ENCODE peak calls at places on chromosomes 3 and 15, in nine cellular contexts. S is upper lobe of right lung, E is fibroblast of mammary gland, I is brain microvascular endothelial cell, K is tibial nerve, J is K562, A is LNCaP clone FGC, V is lower leg skin, X is fibroblast of the aortic adventitia. D is an unnamed sample.
A peak's percentile ranks its signal among the peaks of the same experiment; 100 is the strongest.

GRCh38 chr3:177665122-177665808 is 468.0 kb upstream of the TBL1XR1 start:
- DNase-seq in S (no peak), E (peak; percentile 25), I (no peak), K (no peak), J (no peak), A (no peak), V (no peak), X (peak; percentile 24), D (no peak)

GRCh38 chr15:85993116-85993515 is 86.6 kb upstream of the AGBL1 start:
- DNase-seq in S (no peak), E (no peak), I (no peak), K (no peak), J (no peak), A (no peak), V (no peak), X (no peak), D (no peak)

GRCh38 chr15:34582461-34583357 is 742 bp downstream of the GOLGA8B start:
- DNase-seq in S (peak; percentile 78), E (no peak), I (no peak), K (no peak), J (peak; percentile 56), A (no peak), V (peak; percentile 85), X (peak; percentile 12), D (no peak)

GRCh38 chr3:140117111-140117526 is 182.1 kb downstream of the CLSTN2 start:
- DNase-seq in S (no peak), E (no peak), I (no peak), K (no peak), J (no peak), A (no peak), V (no peak), X (no peak), D (no peak)

GRCh38 chr15:40291088-40291574 is 8.3 kb upstream of the ANKRD63 start:
- DNase-seq in S (peak; percentile 82), E (peak; percentile 56), I (peak; percentile 33), K (no peak), J (peak; percentile 77), A (no peak), V (no peak), X (peak; percentile 56), D (no peak)

GRCh38 chr3:46558184-46559029 is 7.7 kb downstream of the LRRC2 start:
- DNase-seq in S (peak; percentile 91), E (peak; percentile 90), I (peak; percentile 65), K (peak; percentile 52), J (peak; percentile 98), A (peak; percentile 88), V (peak; percentile 88), X (peak; percentile 95), D (no peak)

GRCh38 chr3:52798978-52799476 is 4.4 kb downstream of the ITIH3 start:
- DNase-seq in S (no peak), E (peak; percentile 12), I (no peak), K (no peak), J (peak; percentile 41), A (no peak), V (no peak), X (no peak), D (no peak)

GRCh38 chr3:128379768-128380167 is 86.9 kb downstream of the DNAJB8 start:
- DNase-seq in S (no peak), E (no peak), I (no peak), K (no peak), J (no peak), A (no peak), V (no peak), X (no peak), D (no peak)

GRCh38 chr3:65979152-65979551 is 59.6 kb downstream of the MAGI1 start:
- DNase-seq in S (no peak), E (peak; percentile 93), I (peak; percentile 79), K (no peak), J (no peak), A (no peak), V (no peak), X (peak; percentile 95), D (no peak)

GRCh38 chr3:32973982-32974381 is 22.5 kb downstream of the CCR4 start:
- DNase-seq in S (no peak), E (peak; percentile 8), I (peak; percentile 3), K (no peak), J (no peak), A (no peak), V (no peak), X (no peak), D (peak; percentile 12)

GRCh38 chr15:98949624-98950023 is 58.0 kb downstream of the PGPEP1L start:
- DNase-seq in S (no peak), E (no peak), I (no peak), K (no peak), J (no peak), A (no peak), V (no peak), X (no peak), D (no peak)

GRCh38 chr3:38563070-38563901 is 67.1 kb downstream of the EXOG start:
- DNase-seq in S (peak; percentile 38), E (no peak), I (no peak), K (no peak), J (no peak), A (no peak), V (peak; percentile 43), X (no peak), D (no peak)

GRCh38 chr3:141151439-141151838 is 80.2 kb upstream of the PXYLP1 start:
- DNase-seq in S (no peak), E (peak; percentile 12), I (no peak), K (no peak), J (no peak), A (no peak), V (no peak), X (peak; percentile 45), D (no peak)

GRCh38 chr3:193714523-193715137 is 121.6 kb downstream of the OPA1 start:
- DNase-seq in S (no peak), E (no peak), I (no peak), K (no peak), J (peak; percentile 14), A (no peak), V (no peak), X (no peak), D (no peak)

GRCh38 chr3:193720169-193720568 is 127.2 kb downstream of the OPA1 start:
- DNase-seq in S (no peak), E (no peak), I (no peak), K (no peak), J (no peak), A (no peak), V (no peak), X (no peak), D (no peak)

GRCh38 chr3:193719735-193720134 is 126.7 kb downstream of the OPA1 start:
- DNase-seq in S (no peak), E (no peak), I (no peak), K (no peak), J (no peak), A (no peak), V (no peak), X (no peak), D (no peak)

GRCh38 chr3:193712938-193713337 is 119.9 kb downstream of the OPA1 start:
- DNase-seq in S (no peak), E (no peak), I (no peak), K (no peak), J (no peak), A (no peak), V (no peak), X (no peak), D (no peak)

DNA sequence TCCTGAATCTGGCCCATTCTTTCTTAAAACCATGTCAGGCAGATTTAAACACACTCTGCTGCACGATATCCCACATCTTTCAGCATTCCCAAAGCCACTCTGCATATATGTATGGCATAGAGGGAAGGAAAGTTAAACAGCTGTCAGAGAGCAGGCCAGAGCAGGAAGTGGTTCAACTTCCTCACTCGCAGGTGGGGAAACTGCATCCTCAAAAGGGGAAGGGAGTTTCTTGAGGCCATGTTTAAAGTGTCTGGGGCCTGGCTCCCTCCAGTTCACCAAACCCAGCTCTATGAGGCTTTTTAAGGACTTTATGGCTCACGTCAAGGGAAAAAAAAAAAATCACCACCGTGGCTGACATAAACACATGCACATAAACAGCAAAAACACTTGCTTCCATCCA is 123.1 kb downstream of the OPA1 start:
- DNase-seq in S (no peak), E (no peak), I (no peak), K (no peak), J (no peak), A (no peak), V (no peak), X (no peak), D (no peak)
- H3K4me3 ChIP-seq in S (no peak overlapping the region), E (no peak overlapping the region), I (no peak overlapping the region), K (no peak overlapping the region), J (no peak overlapping the region), A (no peak overlapping the region), V (no peak overlapping the region), X (no peak overlapping the region), D (no peak overlapping the region)

DNA sequence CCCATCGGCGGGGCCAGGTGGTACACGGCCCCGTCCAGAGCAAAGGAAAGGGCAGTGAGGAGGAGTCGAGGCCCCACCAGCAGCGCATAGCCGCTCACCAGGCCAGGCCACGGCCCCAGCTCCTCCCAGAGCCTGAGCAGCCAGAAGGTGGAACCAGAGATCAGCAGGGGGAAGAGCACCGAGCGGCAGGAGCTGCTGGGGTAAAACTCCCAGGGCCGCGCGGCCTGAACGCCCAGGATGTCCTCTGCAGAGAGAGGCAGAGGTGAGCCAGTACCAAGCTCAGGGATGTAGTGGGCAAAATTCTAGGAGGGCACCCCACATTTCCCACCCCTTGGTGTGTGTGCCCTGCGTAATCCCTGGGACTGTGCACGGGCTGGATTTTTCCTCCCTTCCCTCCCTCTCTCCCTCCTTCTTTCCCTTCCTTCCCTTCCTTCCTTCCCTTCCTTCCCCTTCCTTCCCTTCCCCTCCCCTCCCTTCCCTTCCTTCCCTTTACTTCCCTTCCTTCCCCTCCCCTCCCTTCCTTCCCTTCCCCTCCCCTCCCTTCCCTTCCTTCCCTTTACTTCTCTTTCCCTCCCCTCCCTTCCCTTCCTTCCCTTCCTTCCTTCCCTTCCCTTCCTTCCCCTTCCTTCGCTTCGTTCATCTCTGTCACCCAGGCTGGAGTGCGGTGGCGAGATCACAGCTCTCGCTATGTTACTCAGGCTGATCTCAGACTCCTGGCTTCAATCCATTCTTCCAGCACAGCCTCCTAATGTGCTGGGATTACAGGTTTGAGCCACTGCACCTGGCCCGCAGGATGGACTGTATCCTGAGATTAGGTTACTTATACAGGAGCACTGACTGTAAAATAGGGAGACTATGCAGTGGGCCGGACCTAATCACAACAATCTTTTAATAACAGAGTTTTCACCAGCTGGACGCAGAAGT is 6.4 kb upstream of the NCBP2 start:
- DNase-seq in S (no peak), E (peak; percentile 16), I (no peak), K (no peak), J (peak; percentile 65), A (no peak), V (no peak), X (no peak), D (no peak)
- TF ChIP-seq CTCF in S (no peak), E (peak; percentile 1), I (peak; percentile 54), K (no peak), J (peak; percentile 66), A (no peak), V (no peak), X (peak; percentile 6), D (peak; percentile 18)

GRCh38 chr3:56764184-56764583 is 37.6 kb downstream of the ARHGEF3 start:
- DNase-seq in S (no peak), E (no peak), I (no peak), K (no peak), J (no peak), A (no peak), V (no peak), X (no peak), D (no peak)
- H3K4me3 ChIP-seq in S (no peak overlapping the region), E (no peak overlapping the region), I (no peak overlapping the region), K (no peak overlapping the region), J (no peak overlapping the region), A (no peak overlapping the region), V (no peak overlapping the region), X (no peak overlapping the region), D (no peak overlapping the region)

DNA sequence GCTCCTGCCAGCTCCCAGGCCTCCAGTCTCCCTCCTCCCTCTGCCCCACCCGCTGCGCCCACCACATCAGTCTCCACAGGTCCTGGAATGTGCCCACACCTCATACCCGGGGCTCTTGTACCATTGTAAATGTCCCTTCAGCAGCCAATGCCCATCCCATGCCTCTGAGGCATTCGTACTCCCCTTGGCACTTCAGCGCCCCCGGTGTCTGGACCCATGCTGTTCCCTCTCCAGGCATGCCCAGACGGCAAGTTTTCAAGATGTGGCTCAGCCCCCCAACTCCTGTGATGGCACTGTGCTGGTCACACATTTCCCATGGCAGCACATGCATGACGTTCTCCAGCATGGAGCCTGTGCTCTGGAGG is 13.3 kb downstream of the PLXND1 start:
- DNase-seq in S (no peak), E (no peak), I (no peak), K (no peak), J (no peak), A (no peak), V (no peak), X (no peak), D (no peak)
- TF ChIP-seq CTCF in S (no peak), E (no peak), I (peak; percentile 33), K (no peak), J (no peak), A (peak; percentile 17), V (no peak), X (no peak), D (peak; percentile 31)

D was measured in retinal pigment epithelial cell.